ENCODE peak calls at places on chromosomes 4 and X, in four cellular contexts. R is dorsolateral prefrontal cortex, J is MM.1S, U is osteoblast. Z is an unnamed sample.

GRCh38 chrX:15269618-15270521 is at the start of gene ASB9:
- DNase-seq in J (no peak), R (no peak), U (peak), Z (peak)

GRCh38 chrX:76148753-76149152 is 24.1 kb upstream of the PBDC1 start:
- DNase-seq in R (no peak), J (peak), U (peak), Z (peak)

GRCh38 chrX:120235284-120235683 is 15.3 kb upstream of the ZBTB33 start:
- DNase-seq in U (no peak), R (no peak), J (no peak), Z (no peak)

GRCh38 chr4:44671636-44672035 is 6.6 kb upstream of the GUF1 start:
- DNase-seq in U (no peak), R (no peak), J (no peak), Z (no peak)

GRCh38 chr4:152806492-152807125 is 26.9 kb downstream of the ARFIP1 start:
- DNase-seq in J (no peak), R (no peak), U (no peak), Z (peak)

GRCh38 chrX:102934624-102935023 is 2.4 kb upstream of the RAB40AL start:
- DNase-seq in R (peak), U (peak), J (peak), Z (peak)

GRCh38 chrX:101415180-101416130 is 7.4 kb downstream of the HNRNPH2 start:
- DNase-seq in J (peak), U (peak), R (no peak), Z (peak)

GRCh38 chr4:145511913-145512522 is 30.4 kb downstream of the SMAD1 start:
- DNase-seq in R (no peak), J (peak), U (no peak), Z (peak)

GRCh38 chrX:119638725-119639471 is 32.7 kb upstream of the NKRF start:
- DNase-seq in R (no peak), J (no peak), U (no peak), Z (no peak)

GRCh38 chr4:11424000-11424399 is 4.7 kb downstream of the HS3ST1 start:
- DNase-seq in J (peak), U (no peak), R (no peak), Z (no peak)

GRCh38 chr4:7526929-7527535 is 92.3 kb upstream of the PSAPL1 start:
- DNase-seq in U (no peak), J (no peak), R (no peak), Z (no peak)

GRCh38 chrX:78333521-78333920 is 6.1 kb upstream of the CYSLTR1 start:
- DNase-seq in J (peak), U (no peak), R (no peak), Z (no peak)

GRCh38 chrX:18010251-18010650 is 149.2 kb upstream of the RAI2 start:
- DNase-seq in J (no peak), U (no peak), R (no peak), Z (no peak)

GRCh38 chrX:19543951-19544359 is 28.6 kb upstream of the MAP3K15 start:
- DNase-seq in U (peak), J (no peak), R (peak), Z (no peak)

GRCh38 chr4:138938371-138938699 is 77.2 kb upstream of the NOCT start:
- DNase-seq in J (peak), R (no peak), U (peak), Z (peak)

GRCh38 chr4:38279650-38280322 is 319.6 kb downstream of the PTTG2 start:
- DNase-seq in J (no peak), U (no peak), R (no peak), Z (no peak)

GRCh38 chr4:97656034-97656720 is 487.1 kb downstream of the STPG2 start:
- DNase-seq in U (no peak), J (no peak), R (no peak), Z (peak)

GRCh38 chrX:42708222-42708621 is 69.7 kb downstream of the PPP1R2C start:
- DNase-seq in U (no peak), J (no peak), R (no peak), Z (no peak)

GRCh38 chr4:111562811-111563210 is 582.4 kb upstream of the FAM241A start:
- DNase-seq in J (no peak), U (peak), R (no peak), Z (peak)

GRCh38 chrX:100625985-100626491 is 10.6 kb downstream of the TSPAN6 start:
- DNase-seq in J (peak), U (no peak), R (no peak), Z (no peak)

GRCh38 chr4:101972791-101973190 is 182.3 kb downstream of the BANK1 start:
- DNase-seq in R (no peak), J (peak), U (no peak), Z (no peak)

GRCh38 chr4:181548873-181549541 is 694.2 kb upstream of the TENM3 start:
- DNase-seq in R (no peak), U (peak), J (no peak), Z (peak)

GRCh38 chr4:24796632-24797031 is 1.3 kb downstream of the SOD3 start:
- DNase-seq in R (no peak), U (peak), J (no peak), Z (no peak)

GRCh38 chr4:140049924-140050681 is 103.9 kb downstream of the MAML3 start:
- DNase-seq in J (no peak), U (no peak), R (no peak), Z (no peak)

GRCh38 chrX:39895228-39896110 is 202.3 kb downstream of the BCOR start:
- DNase-seq in U (no peak), J (no peak), R (no peak), Z (no peak)

GRCh38 chr4:6875431-6875831 is 34.2 kb upstream of the TBC1D14 start:
- DNase-seq in J (no peak), U (peak), R (peak), Z (no peak)

GRCh38 chr4:15883611-15884243 is 54.8 kb downstream of the FGFBP1 start:
- DNase-seq in R (no peak), J (no peak), U (no peak), Z (no peak)

GRCh38 chr4:166308589-166308988 is 435.6 kb downstream of the TLL1 start:
- DNase-seq in U (no peak), J (no peak), R (no peak), Z (no peak)

GRCh38 chr4:21134994-21135393 is 434.7 kb downstream of the PACRGL start:
- DNase-seq in U (no peak), J (peak), R (no peak), Z (peak)
- TF ChIP-seq CTCF in U (no peak), J (peak), R (no peak), Z (peak)

GRCh38 chr4:42399393-42399792 is 2.1 kb downstream of the SHISA3 start:
- DNase-seq in R (no peak), U (peak), J (no peak), Z (no peak)

GRCh38 chr4:42397635-42398447 is 553 bp downstream of the SHISA3 start:
- DNase-seq in J (peak), U (peak), R (no peak), Z (no peak)

GRCh38 chr4:42398448-42399355 is 1.4 kb downstream of the SHISA3 start:
- DNase-seq in R (no peak), J (no peak), U (peak), Z (no peak)

GRCh38 chr4:42404001-42404400 is 6.7 kb downstream of the SHISA3 start:
- DNase-seq in U (no peak), R (no peak), J (no peak), Z (no peak)

DNA sequence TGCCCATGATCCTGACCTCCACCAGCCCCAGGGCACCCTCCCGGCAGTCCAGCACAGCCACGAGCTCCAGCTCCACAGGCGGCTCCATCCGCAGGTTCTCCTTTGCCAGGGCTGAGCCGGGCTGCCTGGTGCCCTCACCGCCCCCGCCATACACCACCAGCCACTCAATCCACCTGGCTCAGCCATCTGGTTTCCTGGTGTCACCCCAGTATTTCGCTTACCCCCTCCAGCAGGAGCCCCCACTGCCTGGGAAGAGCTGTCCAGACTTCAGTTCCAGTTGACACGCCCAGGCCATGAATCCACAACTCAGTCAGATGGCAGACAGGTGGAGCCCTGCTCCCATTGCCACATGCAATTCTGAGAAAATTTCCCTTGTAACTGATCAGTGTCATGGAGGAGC is 3.9 kb downstream of the SHISA3 start:
- DNase-seq in U (no peak), J (no peak), R (no peak), Z (no peak)
- TF ChIP-seq CTCF in U (no peak), J (no peak), R (no peak), Z (no peak)

DNA sequence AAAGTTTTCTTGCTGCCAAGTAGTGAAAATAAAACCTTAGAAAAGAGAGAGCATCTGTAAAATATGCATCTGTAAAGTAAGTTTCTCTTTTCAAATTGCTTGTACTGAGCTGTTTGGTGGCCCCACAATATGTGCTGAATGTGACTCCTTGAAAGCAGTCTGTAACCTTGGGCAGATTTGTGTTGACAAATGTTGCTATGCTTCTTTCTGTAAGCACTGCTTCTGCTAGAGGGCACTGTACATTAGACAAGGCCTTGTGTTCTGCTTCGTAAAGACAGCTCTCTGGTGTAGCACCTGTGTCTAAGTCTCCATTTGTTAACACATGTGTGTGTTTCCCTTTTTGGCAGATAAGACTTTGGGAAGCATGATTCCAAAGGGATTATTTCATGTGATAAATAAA is 56.6 kb upstream of the NRK start:
- DNase-seq in R (no peak), U (no peak), J (no peak), Z (no peak)
- TF ChIP-seq CTCF in R (no peak), U (no peak), J (no peak), Z (no peak)

GRCh38 chr4:95165926-95166524 is 382.7 kb downstream of the UNC5C start:
- DNase-seq in R (peak), J (peak), U (no peak), Z (peak)
- TF ChIP-seq CTCF in R (peak), J (peak), U (peak), Z (peak)

GRCh38 chr4:189912170-189912569 is 28.5 kb upstream of the FRG1 start:
- DNase-seq in J (no peak), U (no peak), R (no peak), Z (no peak)
- TF ChIP-seq CTCF in J (peak), U (peak), R (no peak), Z (peak)

DNA sequence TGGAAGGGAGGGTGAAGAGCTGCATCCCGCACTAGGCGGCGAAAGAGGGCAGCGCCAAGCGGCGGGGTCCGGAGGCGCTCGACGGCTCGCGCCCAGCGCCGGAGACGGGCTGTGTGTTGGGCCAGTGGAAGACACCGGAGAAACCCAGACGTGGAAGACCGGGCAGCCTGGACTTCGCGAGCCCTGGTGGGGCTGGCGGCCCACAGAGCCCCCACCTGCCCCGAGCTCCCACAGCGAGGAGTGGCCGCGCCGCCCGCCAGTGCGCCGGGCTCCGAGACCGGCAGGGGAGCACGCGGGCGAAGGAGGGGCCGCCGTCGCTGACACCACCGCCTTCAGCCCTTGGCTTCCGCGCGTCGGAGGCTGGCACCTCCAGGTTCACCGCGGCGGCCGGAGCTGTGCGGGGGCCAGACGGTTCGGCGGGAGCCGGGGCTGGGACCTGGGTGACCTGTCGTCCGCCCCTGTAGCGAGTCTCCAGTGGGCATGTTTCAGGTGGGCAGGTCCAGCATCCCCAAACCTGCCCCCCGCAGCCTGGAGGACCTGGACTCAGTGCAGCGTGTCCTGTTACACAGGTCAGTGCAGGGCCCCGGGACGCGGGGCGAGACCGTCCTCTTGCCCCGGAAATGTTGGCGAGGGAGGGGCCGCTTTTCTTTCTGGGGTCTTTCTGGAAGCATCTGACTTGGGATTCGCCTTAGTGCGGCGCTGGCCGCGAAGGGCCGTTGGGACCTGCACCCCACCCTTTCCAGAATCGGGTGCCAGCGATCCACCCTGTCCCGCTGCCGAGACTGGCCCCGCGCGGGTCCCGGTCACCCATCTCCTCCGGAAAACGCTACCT is 9.6 kb upstream of the INTU start:
- DNase-seq in J (no peak), U (peak), R (no peak), Z (no peak)
- TF ChIP-seq CTCF in J (no peak), U (no peak), R (no peak), Z (peak)

GRCh38 chrX:13064599-13065143 is 20.3 kb upstream of the FAM9C start:
- DNase-seq in U (peak), J (no peak), R (no peak), Z (peak)
- TF ChIP-seq CTCF in U (no peak), J (no peak), R (no peak), Z (no peak)

DNA sequence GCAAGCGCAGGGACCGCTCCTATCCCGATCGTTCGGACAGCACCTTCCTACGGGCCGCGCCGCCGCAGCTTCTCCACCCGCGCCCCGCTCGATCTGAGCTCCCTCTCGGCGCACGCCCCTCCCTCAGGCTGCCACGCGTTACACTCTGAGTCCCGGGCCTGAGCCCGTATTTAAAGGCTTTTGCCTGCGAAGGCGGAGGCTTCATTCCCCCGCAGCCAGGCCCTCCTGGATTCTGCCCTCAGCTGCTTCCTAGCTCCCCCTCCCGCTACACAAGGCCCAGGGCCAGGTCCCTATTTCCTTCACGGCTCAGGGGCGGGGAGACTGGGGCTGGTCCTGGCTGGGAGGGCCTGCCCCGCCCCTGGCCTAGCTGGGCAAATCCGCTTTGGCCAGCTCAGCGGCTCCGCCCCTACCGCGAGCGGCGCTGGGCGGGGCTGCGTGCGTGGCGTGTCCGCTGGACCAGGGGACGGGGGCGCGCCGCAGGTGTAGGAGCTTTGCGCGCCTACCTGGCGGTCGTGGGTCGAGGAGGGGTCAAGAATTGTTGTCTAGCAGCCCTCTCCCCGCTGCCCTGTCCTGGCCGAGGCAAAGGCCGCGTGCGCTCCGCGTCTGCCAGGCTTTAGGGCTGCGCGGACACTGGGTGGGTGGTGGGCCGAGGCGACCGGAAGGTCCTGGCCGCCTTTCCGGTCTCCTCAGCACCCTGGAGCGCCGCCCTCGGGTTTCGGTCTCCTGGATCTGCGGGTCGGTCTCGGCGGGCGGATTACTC is at the start of gene UGDH:
- DNase-seq in R (peak), J (peak), U (peak), Z (peak)
- TF ChIP-seq CTCF in R (no peak), J (no peak), U (no peak), Z (no peak)

DNA sequence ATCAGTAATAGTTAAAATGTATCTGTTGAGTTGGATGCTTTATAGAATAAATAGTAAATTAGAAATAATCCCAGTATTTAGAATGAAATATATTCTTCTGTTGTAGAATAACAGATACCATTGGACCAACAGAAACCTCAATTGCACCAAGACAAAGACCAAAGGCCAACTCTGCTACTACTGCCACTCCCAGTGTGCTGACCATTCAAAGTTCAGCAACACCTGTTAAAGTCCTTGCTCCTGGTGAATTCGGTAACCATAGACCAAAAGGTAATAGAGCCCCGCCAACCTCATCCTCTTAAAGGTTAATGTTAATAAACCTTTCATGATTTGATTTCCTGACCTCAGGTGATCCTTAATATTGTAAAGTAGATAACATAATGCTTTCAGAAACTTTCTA is 73.8 kb downstream of the PAQR3 start:
- DNase-seq in J (no peak), R (no peak), U (no peak), Z (no peak)
- TF ChIP-seq CTCF in J (no peak), R (no peak), U (no peak), Z (no peak)

GRCh38 chr4:113407409-113407808 is 354.1 kb downstream of the CAMK2D start:
- DNase-seq in R (no peak), J (no peak), U (no peak), Z (no peak)
- TF ChIP-seq CTCF in R (no peak), J (no peak), U (no peak), Z (no peak)